ENCODE peak calls at places on chromosomes 7 and 10, in seven cellular contexts. Y is neuronal stem cell, L is IMR-90, O is mesendoderm, J is H1, T is trophoblast cell, X is mesenchymal stem cell. U is an unnamed sample.
A peak's percentile ranks its signal among the peaks of the same experiment; 100 is the strongest.

GRCh38 chr7:8177109-8177933 is 84.6 kb downstream of the ICA1 start:
- DNase-seq in Y (no peak), X (no peak), O (no peak), T (peak; percentile 5), L (no peak), J (no peak), U (no peak)

GRCh38 chr7:46468753-46469356 is 547.8 kb upstream of the IGFBP3 start:
- DNase-seq in T (no peak), Y (no peak), X (peak; percentile 40), L (peak; percentile 35), O (peak; percentile 18), J (no peak), U (no peak)

GRCh38 chr7:137976700-137977099 is 25.2 kb downstream of the CREB3L2 start:
- DNase-seq in O (no peak), Y (no peak), X (no peak), T (no peak), J (no peak), L (no peak), U (no peak)

GRCh38 chr7:305410-306151 is 15.6 kb downstream of the FOXL3 start:
- DNase-seq in L (no peak), O (no peak), X (no peak), Y (no peak), J (no peak), T (no peak), U (no peak)

GRCh38 chr7:2517004-2517403 is 2.6 kb upstream of the LFNG start:
- DNase-seq in T (no peak), Y (no peak), O (peak; percentile 91), L (peak; percentile 93), J (no peak), X (peak; percentile 87), U (no peak)

GRCh38 chr7:44633254-44634186 is 27.1 kb downstream of the OGDH start:
- DNase-seq in T (no peak), X (peak; percentile 94), L (peak; percentile 97), J (no peak), Y (no peak), O (no peak), U (no peak)

GRCh38 chr7:79778786-79779382 is 325.4 kb upstream of the MAGI2 start:
- DNase-seq in T (peak; percentile 80), Y (no peak), X (peak; percentile 91), O (no peak), J (no peak), L (peak; percentile 94), U (no peak)

GRCh38 chr7:92246363-92247101 is 758 bp downstream of the ANKIB1 start:
- DNase-seq in J (no peak), Y (no peak), T (peak; percentile 51), O (peak; percentile 72), L (peak; percentile 18), X (peak; percentile 55), U (peak; percentile 73)

GRCh38 chr7:47328392-47329319 is 253.3 kb downstream of the TNS3 start:
- DNase-seq in T (peak; percentile 26), L (no peak), X (peak; percentile 74), O (peak; percentile 10), J (no peak), Y (no peak), U (no peak)

GRCh38 chr7:120695848-120696247 is 162.1 kb downstream of the TSPAN12 start:
- DNase-seq in Y (no peak), X (no peak), J (no peak), T (no peak), L (no peak), O (no peak), U (no peak)

GRCh38 chr10:86944471-86944870 is 12.9 kb downstream of the MMRN2 start:
- DNase-seq in Y (no peak), T (peak; percentile 15), L (peak; percentile 20), X (no peak), O (peak; percentile 63), J (no peak), U (peak; percentile 21)

DNA sequence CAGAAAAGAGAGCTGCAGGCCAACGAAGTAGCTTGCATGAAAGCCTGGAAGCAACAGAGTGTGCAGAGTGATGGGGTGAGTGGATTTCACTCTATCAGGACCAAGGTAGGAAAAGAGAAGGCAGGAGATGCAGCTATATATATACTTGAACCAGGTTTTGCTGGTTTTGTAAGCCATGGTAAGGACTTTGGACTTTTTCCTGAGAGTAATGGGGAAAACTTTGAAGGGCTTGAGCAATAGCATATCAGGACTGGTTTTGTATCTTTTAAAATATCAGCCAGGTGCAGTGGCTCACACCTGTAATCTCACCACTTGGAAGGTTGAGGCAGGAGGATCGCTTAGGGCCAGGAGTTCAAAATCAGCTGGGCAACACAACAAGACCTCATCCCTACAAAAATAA is 120.6 kb upstream of the NRP1 start:
- DNase-seq in O (no peak), T (peak; percentile 17), J (no peak), X (no peak), L (no peak), Y (no peak), U (no peak)
- H4K8ac ChIP-seq in O (no peak overlapping the region), T (no peak overlapping the region), J (no peak overlapping the region), X (no peak overlapping the region), L (no peak overlapping the region), Y (no peak overlapping the region), U (no peak overlapping the region)

GRCh38 chr7:139455789-139456188 is 27.7 kb downstream of the KLRG2 start:
- DNase-seq in T (peak; percentile 42), L (no peak), O (no peak), Y (no peak), X (no peak), J (no peak), U (no peak)

GRCh38 chr7:139452948-139453672 is 30.4 kb downstream of the KLRG2 start:
- DNase-seq in L (peak; percentile 80), Y (no peak), J (peak; percentile 59), T (peak; percentile 86), X (no peak), O (peak; percentile 24), U (peak; percentile 61)

GRCh38 chr7:139456511-139456910 is 27.0 kb downstream of the KLRG2 start:
- DNase-seq in O (no peak), Y (no peak), L (no peak), T (no peak), J (no peak), X (no peak), U (no peak)

GRCh38 chr7:139451638-139452037 is 31.8 kb downstream of the KLRG2 start:
- DNase-seq in J (no peak), L (peak; percentile 77), O (no peak), T (peak; percentile 92), Y (no peak), X (no peak), U (no peak)

GRCh38 chr7:139453673-139454321 is 29.7 kb downstream of the KLRG2 start:
- DNase-seq in Y (no peak), X (no peak), J (no peak), O (no peak), T (peak; percentile 92), L (no peak), U (no peak)
- H4K8ac ChIP-seq in Y (no peak overlapping the region), X (no peak overlapping the region), J (no peak overlapping the region), O (no peak overlapping the region), T (peak overlapping the region; percentile 41), L (no peak overlapping the region), U (no peak overlapping the region)

GRCh38 chr7:151702961-151703360 is 174.0 kb downstream of the PRKAG2 start:
- DNase-seq in T (peak; percentile 75), O (no peak), L (no peak), X (no peak), Y (no peak), J (no peak), U (no peak)
- H4K8ac ChIP-seq in T (no peak overlapping the region), O (no peak overlapping the region), L (no peak overlapping the region), X (no peak overlapping the region), Y (no peak overlapping the region), J (no peak overlapping the region), U (no peak overlapping the region)

GRCh38 chr10:95742962-95743535 is 12.9 kb upstream of the ENTPD1 start:
- DNase-seq in L (no peak), X (no peak), Y (no peak), O (no peak), J (no peak), T (peak; percentile 86), U (no peak)

GRCh38 chr10:95742529-95742884 is 13.5 kb upstream of the ENTPD1 start:
- DNase-seq in X (no peak), O (no peak), L (peak; percentile 5), Y (no peak), J (no peak), T (no peak), U (no peak)

GRCh38 chr10:95741807-95742528 is 14.0 kb upstream of the ENTPD1 start:
- DNase-seq in O (peak; percentile 82), X (peak; percentile 75), Y (no peak), L (peak; percentile 35), T (no peak), J (no peak), U (no peak)

DNA sequence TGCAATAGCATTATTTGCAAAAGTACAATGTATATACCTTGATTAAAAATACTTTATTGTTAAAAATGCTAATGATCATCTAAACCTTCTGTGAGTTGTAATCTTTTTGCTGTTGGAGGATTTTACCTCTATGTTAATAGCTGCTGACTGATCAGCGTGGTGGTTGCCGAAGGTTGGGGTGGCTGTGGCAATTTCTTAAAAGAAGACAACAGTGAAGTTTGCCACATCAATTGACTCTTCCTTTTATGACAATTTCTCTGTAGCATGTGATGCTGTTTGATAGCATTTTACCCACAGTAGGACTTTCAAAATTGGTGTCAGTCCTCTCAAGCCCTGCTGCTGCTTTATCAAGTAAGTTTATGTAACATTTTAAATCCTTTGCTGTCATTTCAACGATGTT is 16.9 kb upstream of the ENTPD1 start:
- DNase-seq in L (no peak), T (no peak), Y (no peak), X (no peak), J (no peak), O (no peak), U (no peak)
- H4K8ac ChIP-seq in L (no peak overlapping the region), T (no peak overlapping the region), Y (no peak overlapping the region), X (no peak overlapping the region), J (no peak overlapping the region), O (no peak overlapping the region), U (no peak overlapping the region)

DNA sequence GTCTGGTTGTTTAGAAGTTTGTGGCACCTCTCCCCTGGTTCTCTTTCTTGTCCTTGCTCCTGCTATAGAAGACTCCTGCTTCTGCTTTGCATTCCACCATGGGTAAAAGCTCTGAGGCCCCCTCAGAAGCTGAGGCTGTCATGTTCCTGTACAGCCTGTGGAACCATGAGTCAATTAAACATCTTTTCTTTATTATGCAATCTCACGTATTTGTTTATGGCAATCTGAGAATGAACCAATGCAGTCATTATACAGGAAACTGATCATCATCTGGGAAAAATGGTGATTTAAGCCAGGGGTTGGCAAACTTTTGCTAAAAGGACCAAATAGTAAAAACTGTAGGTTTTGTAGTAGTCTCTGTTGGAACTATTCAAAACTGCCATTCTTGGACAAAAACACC is 175.4 kb downstream of the CSTF2T start:
- DNase-seq in Y (no peak), T (no peak), L (peak; percentile 79), J (no peak), O (no peak), X (peak; percentile 52), U (no peak)
- H4K8ac ChIP-seq in Y (no peak overlapping the region), T (no peak overlapping the region), L (no peak overlapping the region), J (no peak overlapping the region), O (no peak overlapping the region), X (no peak overlapping the region), U (no peak overlapping the region)

DNA sequence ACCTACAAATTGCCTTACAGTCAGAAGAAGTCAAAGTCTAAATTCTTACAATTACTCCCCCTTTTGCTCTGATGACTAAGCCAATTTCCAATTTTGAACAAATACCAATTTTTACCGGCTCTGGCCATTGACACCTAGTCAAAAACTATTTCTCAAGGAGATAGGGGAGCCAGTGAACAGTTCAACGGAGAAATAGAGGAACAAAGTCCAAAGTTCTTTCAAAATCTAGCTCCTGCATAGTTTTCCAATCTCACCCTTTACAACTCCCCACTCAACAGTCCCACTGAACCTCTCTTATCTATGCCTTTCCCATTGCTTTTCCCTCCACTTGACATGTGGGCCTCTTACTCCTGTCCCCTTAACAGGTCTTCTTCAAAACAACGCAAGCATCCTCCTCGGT is 192.9 kb downstream of the DOCK4 start:
- DNase-seq in T (no peak), X (no peak), J (no peak), L (no peak), O (no peak), Y (no peak), U (no peak)
- H4K8ac ChIP-seq in T (no peak overlapping the region), X (no peak overlapping the region), J (no peak overlapping the region), L (no peak overlapping the region), O (no peak overlapping the region), Y (no peak overlapping the region), U (no peak overlapping the region)

U was measured in H9.